ENCODE peak calls at places on chromosomes 3 and 15, in seven cellular contexts. E is HCT116, I is H1, B is K562, C is HepG2, X is GM12878, D is SK-N-SH. F is an unnamed sample.

GRCh38 chr3:133474251-133474801 is 74.5 kb downstream of the BFSP2 start:
- DNase-seq in I (no peak), C (no peak), X (no peak), B (no peak), E (no peak), D (no peak), F (no peak)

GRCh38 chr3:133079621-133080020 is 41.4 kb downstream of the TMEM108 start:
- DNase-seq in D (no peak), C (no peak), X (no peak), E (no peak), I (no peak), B (no peak), F (no peak)

GRCh38 chr15:99326235-99326634 is 75.0 kb downstream of the LRRC28 start:
- DNase-seq in D (no peak), I (no peak), B (no peak), C (peak), X (no peak), E (no peak), F (no peak)

GRCh38 chr3:50660386-50660785 is 14.3 kb upstream of the DOCK3 start:
- DNase-seq in X (no peak), B (no peak), D (no peak), C (no peak), I (no peak), E (no peak), F (no peak)

GRCh38 chr15:65952425-65953053 is 83.2 kb downstream of the RAB11A start:
- DNase-seq in B (no peak), C (peak), X (no peak), E (no peak), I (no peak), D (no peak), F (peak)

GRCh38 chr3:24548278-24548677 is 53.6 kb upstream of the THRB start:
- DNase-seq in I (no peak), C (no peak), D (no peak), B (no peak), E (no peak), X (no peak), F (no peak)

GRCh38 chr3:126342991-126343661 is 14.1 kb downstream of the KLF15 start:
- DNase-seq in E (no peak), I (no peak), C (peak), B (peak), D (peak), X (no peak), F (no peak)

GRCh38 chr3:15268033-15268631 is 62.1 kb downstream of the CAPN7 start:
- DNase-seq in E (peak), I (peak), X (no peak), B (peak), D (peak), C (peak), F (peak)

GRCh38 chr3:184523825-184524615 is 37.6 kb upstream of the EPHB3 start:
- DNase-seq in E (peak), X (no peak), D (no peak), I (no peak), C (no peak), B (peak), F (no peak)

GRCh38 chr15:62799037-62799436 is 243.5 kb upstream of the TPM1 start:
- DNase-seq in E (no peak), B (no peak), D (no peak), I (no peak), C (no peak), X (no peak), F (no peak)

GRCh38 chr3:30954431-30954830 is 60.0 kb upstream of the GADL1 start:
- DNase-seq in C (no peak), I (no peak), B (no peak), D (no peak), E (no peak), X (no peak), F (no peak)

GRCh38 chr3:197027151-197027895 is 2.3 kb downstream of the MELTF start:
- DNase-seq in D (no peak), C (no peak), X (no peak), E (no peak), B (peak), I (no peak), F (peak)

GRCh38 chr3:150345021-150345538 is 63.0 kb upstream of the TSC22D2 start:
- DNase-seq in X (no peak), C (peak), B (no peak), E (peak), D (no peak), I (no peak), F (peak)

GRCh38 chr3:149657458-149657795 is 398 bp downstream of the WWTR1 start:
- DNase-seq in I (no peak), X (no peak), B (no peak), D (no peak), E (no peak), C (no peak), F (peak)

GRCh38 chr15:61198722-61199121 is 30.4 kb downstream of the RORA start:
- DNase-seq in E (no peak), X (no peak), C (no peak), I (no peak), B (no peak), D (no peak), F (no peak)

GRCh38 chr3:184604956-184605290 is 43.3 kb downstream of the EPHB3 start:
- DNase-seq in I (no peak), X (no peak), C (no peak), E (no peak), B (no peak), D (no peak), F (no peak)

GRCh38 chr3:172735014-172735413 is 15.5 kb upstream of the ECT2 start:
- DNase-seq in I (no peak), D (no peak), E (no peak), B (no peak), C (no peak), X (no peak), F (no peak)

GRCh38 chr3:116198087-116198486 is 247.2 kb downstream of the LSAMP start:
- DNase-seq in I (no peak), D (no peak), X (no peak), E (no peak), B (no peak), C (no peak), F (no peak)

GRCh38 chr3:5888845-5889244 is 701.3 kb downstream of the EDEM1 start:
- DNase-seq in X (no peak), B (no peak), D (no peak), I (no peak), C (no peak), E (no peak), F (no peak)

GRCh38 chr3:129614927-129615363 is 8.5 kb upstream of the PLXND1 start:
- DNase-seq in C (no peak), X (no peak), E (no peak), D (no peak), B (peak), I (no peak), F (no peak)

GRCh38 chr3:69389520-69390248 is 3.8 kb upstream of the FRMD4B start:
- DNase-seq in B (no peak), C (no peak), X (no peak), E (no peak), D (no peak), I (no peak), F (no peak)

GRCh38 chr3:58347984-58348383 is 15.3 kb downstream of the PXK start:
- DNase-seq in E (no peak), D (no peak), C (no peak), I (no peak), B (no peak), X (no peak), F (no peak)

DNA sequence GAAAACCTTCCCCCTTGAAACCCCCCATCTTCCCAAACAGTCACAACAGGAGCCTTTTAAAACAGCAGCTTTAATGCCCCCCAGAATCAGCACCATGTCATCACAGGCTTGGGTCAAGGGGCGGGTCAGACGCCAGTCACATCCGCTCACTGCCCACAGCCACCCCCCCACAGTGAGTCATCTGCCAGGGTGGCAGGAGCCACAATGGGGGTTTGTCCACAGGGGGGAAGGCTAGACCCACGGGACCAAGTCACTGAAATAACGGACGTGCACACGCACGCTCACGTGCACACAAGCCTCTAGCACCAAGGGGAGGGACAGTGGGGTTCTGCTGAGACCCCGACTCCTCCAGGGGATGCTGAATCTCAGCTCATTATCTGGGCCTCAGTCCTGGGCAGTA is 441 bp upstream of the UCN2 start:
- DNase-seq in X (no peak), D (no peak), B (no peak), I (no peak), C (peak), E (peak), F (no peak)
- TF ChIP-seq JUND in X (peak), D (peak), B (no peak), I (no peak), C (peak), E (no peak), F (no peak)

DNA sequence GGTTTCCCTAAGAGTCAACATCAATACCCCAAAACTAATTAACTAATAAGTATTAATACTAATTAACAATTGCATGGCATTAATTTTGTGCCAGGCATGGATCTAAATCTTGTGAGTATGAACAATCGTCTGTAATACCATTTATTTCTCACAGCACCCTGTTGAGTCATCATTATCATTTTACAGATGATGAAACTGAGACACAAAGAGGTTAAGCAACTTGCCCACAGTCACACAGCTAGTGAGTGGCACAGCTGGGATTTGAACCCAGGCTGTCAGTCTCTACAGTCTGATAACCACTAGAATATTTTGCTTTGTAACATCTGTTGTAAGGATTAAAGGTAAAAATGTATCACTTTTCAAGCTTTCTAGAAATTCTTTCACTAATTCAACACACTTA is 423.4 kb upstream of the WNT5A start:
- DNase-seq in D (no peak), C (no peak), E (no peak), I (no peak), B (no peak), X (no peak), F (no peak)
- TF ChIP-seq JUND in D (no peak), C (no peak), E (no peak), I (no peak), B (no peak), X (no peak), F (no peak)

GRCh38 chr15:101156509-101157159 is 95.2 kb downstream of the CHSY1 start:
- DNase-seq in C (no peak), B (no peak), D (no peak), X (peak), E (no peak), I (no peak), F (no peak)
- TF ChIP-seq JUND in C (no peak), B (no peak), D (no peak), X (peak), E (no peak), I (no peak), F (no peak)

GRCh38 chr3:194906229-194906629 is 220.5 kb downstream of the FAM43A start:
- DNase-seq in I (no peak), E (no peak), X (no peak), D (no peak), B (no peak), C (peak), F (peak)
- TF ChIP-seq JUND in I (no peak), E (no peak), X (no peak), D (no peak), B (no peak), C (no peak), F (peak)

GRCh38 chr15:101808201-101808600 is 3.8 kb upstream of the OR4F15 start:
- DNase-seq in I (no peak), B (no peak), X (no peak), E (no peak), C (no peak), D (no peak), F (no peak)

GRCh38 chr15:101810905-101811304 is 1.1 kb upstream of the OR4F15 start:
- DNase-seq in C (no peak), D (no peak), B (no peak), I (no peak), E (no peak), X (no peak), F (peak)

GRCh38 chr15:101811902-101812301 is at the start of gene OR4F15:
- DNase-seq in I (no peak), D (no peak), E (no peak), B (no peak), X (no peak), C (no peak), F (no peak)

GRCh38 chr15:101810451-101810850 is 1.6 kb upstream of the OR4F15 start:
- DNase-seq in D (no peak), E (no peak), C (no peak), X (no peak), B (no peak), I (no peak), F (no peak)

DNA sequence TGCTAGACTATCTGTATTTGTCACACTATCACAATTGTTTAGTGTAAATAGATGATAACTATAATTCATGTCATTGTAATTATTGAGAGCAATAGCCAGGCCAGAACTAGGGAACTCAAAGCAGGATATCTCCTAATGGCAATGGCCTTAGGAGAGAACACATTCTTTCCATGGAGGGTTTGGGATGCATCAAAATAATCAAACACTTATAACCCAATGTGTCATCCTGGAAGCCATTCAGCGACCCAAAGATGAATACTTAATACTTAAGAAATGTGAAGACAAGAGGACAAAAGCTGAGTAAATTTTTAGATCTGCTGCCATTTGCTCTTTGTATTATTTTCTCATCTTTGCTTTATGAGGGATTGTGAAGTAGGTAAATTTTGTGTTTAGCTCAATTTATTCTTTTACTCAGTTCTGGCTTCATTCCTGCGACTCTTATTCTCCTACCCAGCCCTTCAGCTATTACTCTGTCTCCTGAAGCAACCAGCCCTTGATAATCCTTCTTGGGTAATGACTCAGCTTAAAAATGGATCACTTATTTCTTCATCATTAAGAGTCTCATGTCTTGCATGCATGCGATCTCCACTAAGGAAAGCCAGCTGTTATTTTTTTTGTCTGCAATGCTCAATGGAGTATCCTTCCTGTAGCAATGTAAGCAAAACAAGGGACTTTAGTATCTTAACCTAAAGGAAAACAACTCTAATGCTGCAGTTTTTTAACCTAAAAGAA is 2.0 kb downstream of the OR4F15 start:
- DNase-seq in E (no peak), D (no peak), X (no peak), B (no peak), I (no peak), C (no peak), F (no peak)
- TF ChIP-seq JUND in E (no peak), D (no peak), X (no peak), B (no peak), I (no peak), C (no peak), F (no peak)

DNA sequence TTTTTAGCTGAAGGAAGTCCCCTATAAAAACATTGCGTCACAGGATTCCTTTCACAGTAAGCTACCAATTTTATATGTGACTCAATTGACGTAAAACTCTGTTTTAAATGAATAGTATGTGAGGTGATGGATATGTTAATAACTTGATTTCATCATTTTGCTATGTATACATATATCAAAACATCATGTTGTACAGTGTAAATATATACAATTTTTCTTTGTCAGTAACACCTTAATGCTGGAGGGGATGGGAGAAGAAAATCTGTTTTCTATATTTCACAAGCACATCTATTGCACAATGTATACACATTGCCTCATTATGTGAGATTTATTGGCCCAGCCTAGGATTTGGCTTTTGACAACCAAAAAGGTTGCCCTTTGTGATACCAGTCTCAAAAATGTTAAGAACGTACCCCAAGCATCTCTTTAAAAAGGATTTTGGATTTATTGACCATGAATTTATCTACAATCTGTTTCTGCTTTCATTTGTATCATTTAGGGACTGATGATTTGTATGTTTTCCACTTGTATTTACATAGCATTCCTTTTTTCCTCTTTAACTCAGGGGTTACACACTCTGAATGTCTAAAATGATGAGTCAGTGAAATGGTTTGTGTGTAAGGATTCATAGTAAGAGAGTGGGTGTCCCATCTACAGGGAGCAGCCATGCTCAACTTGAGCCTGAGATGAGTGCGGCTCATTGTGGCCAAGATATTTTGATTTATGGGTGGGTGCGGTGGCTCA is 62.6 kb downstream of the CRTC3 start:
- DNase-seq in X (no peak), C (peak), E (no peak), B (no peak), D (no peak), I (no peak), F (peak)
- TF ChIP-seq JUND in X (no peak), C (no peak), E (no peak), B (no peak), D (no peak), I (no peak), F (no peak)

F was measured in T47D.